ENCODE peak calls at places on chromosome 9, in four cellular contexts. One of them, this sample, is unnamed.

GRCh38 chr9:107208121-107208520 is 75.0 kb upstream of the RAD23B start:
- DNase-seq in IMR-90: peak; percentile 47
- DNase-seq in GM12878: no peak
- DNase-seq in K562: no peak
- DNase-seq in this sample: no peak

GRCh38 chr9:79201641-79202040 is 370.1 kb upstream of the TLE4 start:
- DNase-seq in IMR-90: no peak
- DNase-seq in GM12878: no peak
- DNase-seq in K562: no peak
- DNase-seq in this sample: no peak

GRCh38 chr9:77712533-77713130 is 64.5 kb upstream of the GNA14 start:
- DNase-seq in IMR-90: peak; percentile 90
- DNase-seq in GM12878: no peak
- DNase-seq in K562: no peak
- DNase-seq in this sample: peak; percentile 17

GRCh38 chr9:110115868-110116542 is 92.0 kb downstream of the C9orf152 start:
- DNase-seq in IMR-90: peak; percentile 91
- DNase-seq in GM12878: no peak
- DNase-seq in K562: no peak
- DNase-seq in this sample: no peak

GRCh38 chr9:106785200-106785599 is 77.8 kb upstream of the ZNF462 start:
- DNase-seq in IMR-90: no peak
- DNase-seq in GM12878: no peak
- DNase-seq in K562: no peak
- DNase-seq in this sample: no peak

GRCh38 chr9:79542735-79543504 is 28.8 kb upstream of the TLE4 start:
- DNase-seq in IMR-90: no peak
- DNase-seq in GM12878: no peak
- DNase-seq in K562: no peak
- DNase-seq in this sample: no peak

GRCh38 chr9:114606597-114607207 is 4.4 kb upstream of the TMEM268 start:
- DNase-seq in IMR-90: peak; percentile 78
- DNase-seq in GM12878: no peak
- DNase-seq in K562: no peak
- DNase-seq in this sample: no peak

GRCh38 chr9:24189986-24190385 is 355.7 kb downstream of the IZUMO3 start:
- DNase-seq in IMR-90: no peak
- DNase-seq in GM12878: no peak
- DNase-seq in K562: no peak
- DNase-seq in this sample: no peak

GRCh38 chr9:113929634-113930092 is 53.6 kb downstream of the ZNF618 start:
- DNase-seq in IMR-90: peak; percentile 87
- DNase-seq in GM12878: no peak
- DNase-seq in K562: no peak
- DNase-seq in this sample: no peak

GRCh38 chr9:77667151-77667550 is 19.0 kb upstream of the GNA14 start:
- DNase-seq in IMR-90: no peak
- DNase-seq in GM12878: no peak
- DNase-seq in K562: no peak
- DNase-seq in this sample: no peak

GRCh38 chr9:96758845-96759673 is 18.8 kb downstream of the ZNF510 start:
- DNase-seq in IMR-90: no peak
- DNase-seq in GM12878: no peak
- DNase-seq in K562: no peak
- DNase-seq in this sample: no peak

GRCh38 chr9:136686794-136687711 is at the start of gene AGPAT2:
- DNase-seq in IMR-90: peak; percentile 36
- DNase-seq in GM12878: no peak
- DNase-seq in K562: peak; percentile 98
- DNase-seq in this sample: peak; percentile 74

GRCh38 chr9:127608104-127608966 is 3.7 kb upstream of the STXBP1 start:
- DNase-seq in IMR-90: peak; percentile 38
- DNase-seq in GM12878: no peak
- DNase-seq in K562: peak; percentile 96
- DNase-seq in this sample: peak; percentile 95

GRCh38 chr9:79974806-79975422 is 403.1 kb downstream of the TLE4 start:
- DNase-seq in IMR-90: no peak
- DNase-seq in GM12878: no peak
- DNase-seq in K562: no peak
- DNase-seq in this sample: no peak

GRCh38 chr9:33151007-33151557 is 16.1 kb downstream of the B4GALT1 start:
- DNase-seq in IMR-90: peak; percentile 98
- DNase-seq in GM12878: no peak
- DNase-seq in K562: no peak
- DNase-seq in this sample: no peak

GRCh38 chr9:86614871-86615849 is 260.9 kb upstream of the TUT7 start:
- DNase-seq in IMR-90: peak; percentile 70
- DNase-seq in GM12878: no peak
- DNase-seq in K562: peak; percentile 18
- DNase-seq in this sample: peak; percentile 12

GRCh38 chr9:127361561-127361960 is 35.4 kb upstream of the SLC2A8 start:
- DNase-seq in IMR-90: no peak
- DNase-seq in GM12878: peak; percentile 15
- DNase-seq in K562: no peak
- DNase-seq in this sample: no peak

GRCh38 chr9:28031521-28032177 is 458.4 kb upstream of the C9orf72 start:
- DNase-seq in IMR-90: no peak
- DNase-seq in GM12878: no peak
- DNase-seq in K562: no peak
- DNase-seq in this sample: no peak

GRCh38 chr9:88387733-88388202 is 476 bp upstream of the SPIN1 start:
- DNase-seq in IMR-90: peak; percentile 52
- DNase-seq in GM12878: no peak
- DNase-seq in K562: no peak
- DNase-seq in this sample: peak; percentile 43

GRCh38 chr9:108439967-108440366 is 415.8 kb downstream of the ACTL7B start:
- DNase-seq in IMR-90: peak; percentile 76
- DNase-seq in GM12878: no peak
- DNase-seq in K562: no peak
- DNase-seq in this sample: no peak

GRCh38 chr9:12884736-12885395 is 110.0 kb downstream of the LURAP1L start:
- DNase-seq in IMR-90: peak; percentile 88
- DNase-seq in GM12878: no peak
- DNase-seq in K562: no peak
- DNase-seq in this sample: peak; percentile 86

GRCh38 chr9:109477269-109478203 is 20.6 kb downstream of the PTPN3 start:
- DNase-seq in IMR-90: no peak
- DNase-seq in GM12878: peak; percentile 24
- DNase-seq in K562: no peak
- DNase-seq in this sample: peak; percentile 87

GRCh38 chr9:89657765-89658164 is 53.0 kb downstream of the GADD45G start:
- DNase-seq in IMR-90: no peak
- DNase-seq in GM12878: no peak
- DNase-seq in K562: no peak
- DNase-seq in this sample: no peak

GRCh38 chr9:86751956-86752355 is 195.3 kb downstream of the GAS1 start:
- DNase-seq in IMR-90: no peak
- DNase-seq in GM12878: no peak
- DNase-seq in K562: no peak
- DNase-seq in this sample: no peak

GRCh38 chr9:129990269-129991005 is 52.6 kb downstream of the FNBP1 start:
- DNase-seq in IMR-90: no peak
- DNase-seq in GM12878: no peak
- DNase-seq in K562: no peak
- DNase-seq in this sample: no peak

GRCh38 chr9:80605129-80605528 is 1033.4 kb downstream of the TLE4 start:
- DNase-seq in IMR-90: peak; percentile 66
- DNase-seq in GM12878: no peak
- DNase-seq in K562: no peak
- DNase-seq in this sample: peak; percentile 35

GRCh38 chr9:104503440-104503839 is 623 bp upstream of the OR13F1 start:
- DNase-seq in IMR-90: no peak
- DNase-seq in GM12878: no peak
- DNase-seq in K562: no peak
- DNase-seq in this sample: no peak

GRCh38 chr9:136024696-136025316 is 63.6 kb upstream of the UBAC1 start:
- DNase-seq in IMR-90: no peak
- DNase-seq in GM12878: no peak
- DNase-seq in K562: no peak
- DNase-seq in this sample: no peak

GRCh38 chr9:125189361-125190289 is at the start of gene PPP6C:
- DNase-seq in IMR-90: peak; percentile 95
- DNase-seq in GM12878: peak; percentile 76
- DNase-seq in K562: peak; percentile 96
- DNase-seq in this sample: peak; percentile 97
- TF ChIP-seq POLR2A in IMR-90: peak; percentile 78
- TF ChIP-seq POLR2A in GM12878: peak; percentile 75
- TF ChIP-seq POLR2A in K562: peak; percentile 84
- TF ChIP-seq POLR2A in this sample: peak; percentile 74

GRCh38 chr9:726005-726404 is 115.5 kb upstream of the DMRT1 start:
- DNase-seq in IMR-90: no peak
- DNase-seq in GM12878: no peak
- DNase-seq in K562: no peak
- DNase-seq in this sample: no peak

GRCh38 chr9:734831-735511 is 106.5 kb upstream of the DMRT1 start:
- DNase-seq in IMR-90: peak; percentile 97
- DNase-seq in GM12878: no peak
- DNase-seq in K562: no peak
- DNase-seq in this sample: no peak

GRCh38 chr9:727767-728166 is 113.7 kb upstream of the DMRT1 start:
- DNase-seq in IMR-90: no peak
- DNase-seq in GM12878: no peak
- DNase-seq in K562: no peak
- DNase-seq in this sample: no peak

GRCh38 chr9:728535-728934 is 113.0 kb upstream of the DMRT1 start:
- DNase-seq in IMR-90: no peak
- DNase-seq in GM12878: no peak
- DNase-seq in K562: no peak
- DNase-seq in this sample: no peak

GRCh38 chr9:731474-731873 is 110.0 kb upstream of the DMRT1 start:
- DNase-seq in IMR-90: no peak
- DNase-seq in GM12878: no peak
- DNase-seq in K562: no peak
- DNase-seq in this sample: no peak
- TF ChIP-seq RCOR1 in IMR-90: no peak
- TF ChIP-seq RCOR1 in GM12878: no peak
- TF ChIP-seq RCOR1 in K562: no peak
- TF ChIP-seq RCOR1 in this sample: no peak

GRCh38 chr9:131727795-131728545 is 11.9 kb downstream of the RAPGEF1 start:
- DNase-seq in IMR-90: no peak
- DNase-seq in GM12878: peak; percentile 81
- DNase-seq in K562: no peak
- DNase-seq in this sample: no peak
- TF ChIP-seq POLR2A in IMR-90: no peak
- TF ChIP-seq POLR2A in GM12878: peak; percentile 37
- TF ChIP-seq POLR2A in K562: no peak
- TF ChIP-seq POLR2A in this sample: no peak

GRCh38 chr9:94824913-94825619 is 98.6 kb downstream of the AOPEP start:
- DNase-seq in IMR-90: no peak
- DNase-seq in GM12878: no peak
- DNase-seq in K562: no peak
- DNase-seq in this sample: no peak
- TF ChIP-seq RCOR1 in IMR-90: no peak
- TF ChIP-seq RCOR1 in GM12878: no peak
- TF ChIP-seq RCOR1 in K562: no peak
- TF ChIP-seq RCOR1 in this sample: no peak

GRCh38 chr9:131609116-131609830 is 64.0 kb downstream of the PRRT1B start:
- DNase-seq in IMR-90: peak; percentile 74
- DNase-seq in GM12878: no peak
- DNase-seq in K562: no peak
- DNase-seq in this sample: no peak

GRCh38 chr9:131608469-131609115 is 63.3 kb downstream of the PRRT1B start:
- DNase-seq in IMR-90: peak; percentile 87
- DNase-seq in GM12878: no peak
- DNase-seq in K562: no peak
- DNase-seq in this sample: peak; percentile 67

GRCh38 chr9:131606896-131607567 is 61.7 kb downstream of the PRRT1B start:
- DNase-seq in IMR-90: no peak
- DNase-seq in GM12878: no peak
- DNase-seq in K562: no peak
- DNase-seq in this sample: no peak

GRCh38 chr9:131605770-131606590 is 60.7 kb downstream of the PRRT1B start:
- DNase-seq in IMR-90: peak; percentile 73
- DNase-seq in GM12878: no peak
- DNase-seq in K562: peak; percentile 39
- DNase-seq in this sample: peak; percentile 55

GRCh38 chr9:131607591-131607990 is 62.3 kb downstream of the PRRT1B start:
- DNase-seq in IMR-90: no peak
- DNase-seq in GM12878: no peak
- DNase-seq in K562: no peak
- DNase-seq in this sample: no peak
- TF ChIP-seq POLR2A in IMR-90: no peak
- TF ChIP-seq POLR2A in GM12878: no peak
- TF ChIP-seq POLR2A in K562: no peak
- TF ChIP-seq POLR2A in this sample: no peak

This sample was measured in A549.